ENCODE peak calls at places on chromosomes 7 and 10, in five cellular contexts. L, H, D, O and J are unnamed samples.
A peak's percentile ranks its signal among the peaks of the same experiment; 100 is the strongest.

GRCh38 chr10:75726522-75727493 is 295.4 kb downstream of the LRMDA start:
- DNase-seq in L (no peak), H (no peak), D (no peak), O (no peak), J (no peak)

GRCh38 chr10:116263870-116264269 is 9.1 kb downstream of the GFRA1 start:
- DNase-seq in L (peak; percentile 10), H (no peak), D (no peak), O (no peak), J (no peak)

GRCh38 chr10:132239126-132240031 is 52.6 kb downstream of the DPYSL4 start:
- DNase-seq in L (peak; percentile 25), H (no peak), D (no peak), O (no peak), J (no peak)

GRCh38 chr10:113029055-113029440 is 79.0 kb downstream of the TCF7L2 start:
- DNase-seq in L (no peak), H (no peak), D (no peak), O (no peak), J (no peak)

GRCh38 chr7:108109216-108109908 is 20.8 kb downstream of the LAMB4 start:
- DNase-seq in L (no peak), H (peak; percentile 16), D (no peak), O (no peak), J (peak; percentile 65)

GRCh38 chr7:1256621-1257020 is 23.9 kb downstream of the UNCX start:
- DNase-seq in L (no peak), H (no peak), D (no peak), O (no peak), J (no peak)

GRCh38 chr10:34295142-34295548 is 520.0 kb downstream of the PARD3 start:
- DNase-seq in L (peak; percentile 38), H (no peak), D (no peak), O (no peak), J (no peak)

GRCh38 chr7:136971776-136972175 is 103.3 kb downstream of the CHRM2 start:
- DNase-seq in L (no peak), H (no peak), D (no peak), O (no peak), J (no peak)

GRCh38 chr7:40221836-40222235 is 87.0 kb downstream of the SUGCT start:
- DNase-seq in L (peak; percentile 92), H (no peak), D (no peak), O (no peak), J (no peak)

GRCh38 chr7:23183279-23184012 is 1.6 kb downstream of the NUP42 start:
- DNase-seq in L (no peak), H (no peak), D (no peak), O (peak; percentile 15), J (no peak)

DNA sequence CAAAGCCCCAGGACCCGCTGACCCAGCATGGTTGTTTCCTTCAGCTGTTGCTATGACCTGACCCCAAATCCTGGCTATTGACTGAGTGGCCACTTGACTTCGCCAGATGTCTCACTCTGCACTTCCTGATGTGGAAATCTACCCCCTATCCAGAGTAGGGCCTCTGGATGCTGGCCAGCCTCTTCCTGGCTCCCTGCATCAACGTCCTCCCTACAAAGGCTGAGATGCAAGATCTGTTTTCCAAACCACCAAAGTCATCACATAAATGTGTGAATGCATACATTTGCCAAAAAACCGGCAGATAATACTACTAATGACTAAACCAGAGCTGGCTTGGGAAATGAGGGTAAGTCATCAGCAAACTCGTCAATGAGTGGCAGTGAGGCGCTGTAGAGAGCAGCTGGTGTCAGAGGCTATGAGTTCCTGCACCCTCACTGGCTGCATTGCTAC is 70.4 kb downstream of the PYROXD2 start:
- DNase-seq in L (peak; percentile 84), H (peak; percentile 56), D (peak; percentile 39), O (no peak), J (peak; percentile 78)
- TF ChIP-seq POLR2A in L (no peak), H (no peak), D (no peak), O (no peak), J (no peak)

GRCh38 chr10:119780879-119781480 is 55.1 kb downstream of the INPP5F start:
- DNase-seq in L (no peak), H (no peak), D (no peak), O (no peak), J (no peak)
- H3K36me3 ChIP-seq in L (no peaks in the 10 kb centered on the region), H (no peaks in the 10 kb centered on the region), D (no peaks in the 10 kb centered on the region), O (no peaks in the 10 kb centered on the region), J (no peaks in the 10 kb centered on the region)

GRCh38 chr10:29691564-29692064 is 56.8 kb upstream of the SVIL start:
- DNase-seq in L (peak; percentile 55), H (no peak), D (no peak), O (no peak), J (no peak)
- TF ChIP-seq POLR2A in L (no peak), H (no peak), D (no peak), O (no peak), J (no peak)

GRCh38 chr7:25549315-25549933 is 321.1 kb upstream of the NPVF start:
- DNase-seq in L (no peak), H (no peak), D (no peak), O (no peak), J (no peak)
- H3K36me3 ChIP-seq in L (no peaks in the 10 kb centered on the region), H (no peaks in the 10 kb centered on the region), D (no peaks in the 10 kb centered on the region), O (no peaks in the 10 kb centered on the region), J (no peaks in the 10 kb centered on the region)

GRCh38 chr10:102715880-102716279 is 1.4 kb downstream of the SFXN2 start:
- DNase-seq in L (no peak), H (no peak), D (no peak), O (no peak), J (no peak)

GRCh38 chr10:102712843-102713242 is 1.4 kb downstream of the ARL3 start:
- DNase-seq in L (no peak), H (no peak), D (no peak), O (no peak), J (no peak)

GRCh38 chr10:102713483-102713813 is 749 bp downstream of the ARL3 start:
- DNase-seq in L (peak; percentile 19), H (no peak), D (no peak), O (no peak), J (no peak)

GRCh38 chr10:102713814-102714620 is at the start of gene ARL3:
- DNase-seq in L (peak; percentile 98), H (peak; percentile 98), D (peak; percentile 98), O (peak; percentile 94), J (peak; percentile 98)

DNA sequence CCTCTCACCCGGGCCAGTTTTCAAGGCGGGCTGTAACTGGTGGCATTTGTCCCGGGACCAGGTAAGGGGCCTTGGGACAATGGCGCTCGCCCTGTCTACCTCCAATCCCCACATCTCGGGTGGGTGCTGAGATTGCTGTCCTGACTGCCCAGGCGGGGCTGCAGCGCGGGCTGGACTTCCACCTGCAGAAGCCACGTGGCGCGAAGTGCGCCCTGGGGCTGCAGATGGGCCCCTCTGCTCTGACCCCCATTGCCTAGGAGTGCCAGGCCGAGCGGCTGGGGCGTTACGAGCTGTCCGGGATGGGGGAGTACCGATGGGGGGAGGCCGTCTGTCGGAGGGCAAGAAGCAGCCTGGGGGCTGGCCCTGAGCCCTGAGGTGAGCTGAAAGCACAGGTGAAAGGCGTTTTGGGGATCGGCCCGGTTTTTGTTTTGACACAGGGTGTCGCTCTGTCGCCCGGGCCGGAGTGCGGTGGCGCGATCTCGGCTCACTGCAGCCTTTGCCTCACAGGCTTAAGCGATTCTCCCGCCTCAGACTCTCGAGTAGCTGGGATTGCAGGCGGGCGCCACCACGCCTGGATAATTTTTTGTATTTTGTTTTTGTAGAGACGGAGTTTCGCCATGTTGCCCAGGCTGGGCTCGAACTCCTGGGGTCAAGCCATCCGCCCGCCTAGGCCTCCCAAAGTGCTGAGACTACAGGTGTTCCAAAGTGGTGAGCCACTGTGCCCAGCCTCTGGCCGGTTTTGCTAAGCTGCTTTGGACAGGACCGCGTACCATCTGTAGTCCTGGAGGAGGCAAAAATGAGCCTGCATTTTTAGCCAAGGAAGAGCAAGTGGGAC is at the start of gene SFXN2:
- DNase-seq in L (no peak), H (peak; percentile 47), D (peak; percentile 49), O (no peak), J (no peak)
- TF ChIP-seq POLR2A in L (no peak), H (peak; percentile 46), D (no peak), O (peak; percentile 87), J (no peak)

GRCh38 chr10:99756158-99756557 is 24.1 kb downstream of the CUTC start:
- DNase-seq in L (no peak), H (no peak), D (no peak), O (no peak), J (no peak)

GRCh38 chr10:99758241-99758891 is 24.1 kb upstream of the ABCC2 start:
- DNase-seq in L (peak; percentile 49), H (no peak), D (no peak), O (no peak), J (no peak)

GRCh38 chr10:99748823-99749451 is 16.9 kb downstream of the CUTC start:
- DNase-seq in L (peak; percentile 21), H (no peak), D (no peak), O (no peak), J (no peak)

GRCh38 chr10:99760321-99760720 is 22.1 kb upstream of the ABCC2 start:
- DNase-seq in L (no peak), H (no peak), D (no peak), O (no peak), J (no peak)

DNA sequence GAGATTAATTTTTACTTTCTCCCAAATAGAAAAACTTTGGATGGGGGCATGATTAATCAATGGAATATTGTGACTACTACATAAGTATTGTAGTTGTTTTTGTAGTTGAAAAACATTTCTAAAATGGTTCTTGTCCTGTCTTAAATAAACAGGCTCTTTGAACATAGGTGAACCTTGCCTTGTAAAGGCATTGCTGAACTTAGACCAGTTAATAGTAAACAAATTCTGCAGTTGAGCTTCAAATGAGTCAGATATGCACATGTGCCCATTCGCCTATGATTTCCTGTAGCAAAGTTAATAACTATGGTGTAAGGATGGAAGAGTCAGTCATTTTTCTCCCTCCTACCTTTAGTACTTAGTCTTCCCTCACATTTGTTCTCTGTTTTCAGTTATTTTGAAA is 22.6 kb downstream of the CUTC start:
- DNase-seq in L (peak; percentile 64), H (no peak), D (no peak), O (no peak), J (no peak)
- H3K36me3 ChIP-seq in L (peaks cover 9% of the 10 kb centered on the region), H (no peaks in the 10 kb centered on the region), D (peaks cover 94% of the 10 kb centered on the region), O (peaks cover 30% of the 10 kb centered on the region), J (no peaks in the 10 kb centered on the region)

DNA sequence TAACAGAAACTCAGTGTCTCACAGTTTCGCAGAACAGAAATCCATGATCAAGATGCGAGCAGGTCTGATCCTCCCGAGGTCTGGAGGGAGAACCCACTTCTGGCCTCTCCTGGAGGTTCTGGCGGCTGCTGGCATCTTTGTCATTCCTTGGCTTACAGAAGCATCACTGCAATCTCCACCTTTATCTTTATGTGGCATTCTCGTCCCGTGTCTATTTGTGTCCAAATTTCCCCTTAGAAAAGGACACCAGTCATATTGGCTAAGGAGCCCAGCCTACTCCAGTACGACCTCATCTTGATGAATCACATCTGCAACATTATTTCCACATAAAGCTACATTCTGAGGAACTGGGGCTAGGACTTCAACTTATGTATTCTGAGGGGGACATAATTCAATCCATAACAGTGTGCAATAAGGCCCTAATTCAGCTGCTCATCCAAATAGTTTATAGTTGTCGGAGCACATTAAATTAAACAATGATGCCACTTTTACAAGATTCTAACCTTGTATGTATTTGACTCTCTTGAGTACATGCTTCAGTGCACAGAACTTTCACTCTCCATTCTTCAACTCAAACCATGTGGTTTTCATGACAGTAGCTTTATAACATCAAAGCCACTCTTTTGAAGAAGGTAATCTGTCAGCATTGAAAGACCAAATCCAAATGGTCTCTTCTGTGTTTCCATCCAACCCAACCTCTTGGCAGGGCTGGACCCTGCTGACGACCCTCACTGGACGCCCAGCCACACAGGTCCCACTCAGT is 86.2 kb upstream of the DDC start:
- DNase-seq in L (no peak), H (no peak), D (no peak), O (no peak), J (no peak)
- TF ChIP-seq POLR2A in L (no peak), H (no peak), D (no peak), O (no peak), J (no peak)

GRCh38 chr7:155648752-155649339 is 4.4 kb downstream of the RBM33 start:
- DNase-seq in L (no peak), H (no peak), D (no peak), O (no peak), J (no peak)
- H3K36me3 ChIP-seq in L (peaks cover 5% of the 10 kb centered on the region), H (no peaks in the 10 kb centered on the region), D (peaks cover 22% of the 10 kb centered on the region), O (peaks cover 8% of the 10 kb centered on the region), J (peaks cover 3% of the 10 kb centered on the region)

GRCh38 chr7:157499835-157500153 is 163.0 kb downstream of the DNAJB6 start:
- DNase-seq in L (no peak), H (no peak), D (peak; percentile 8), O (no peak), J (no peak)
- TF ChIP-seq POLR2A in L (no peak), H (no peak), D (no peak), O (no peak), J (no peak)